ENCODE peak calls at places on chromosomes 16 and 17, in five cellular contexts. One of them, this sample, is unnamed.

GRCh38 chr17:75764711-75765421 is at the start of gene GALK1:
- DNase-seq in A549: peak
- DNase-seq in HCT116: no peak
- DNase-seq in HepG2: peak
- DNase-seq in K562: peak
- DNase-seq in this sample: peak

GRCh38 chr17:44078412-44078811 is 7.9 kb downstream of the G6PC3 start:
- DNase-seq in A549: no peak
- DNase-seq in HCT116: no peak
- DNase-seq in HepG2: no peak
- DNase-seq in K562: no peak
- DNase-seq in this sample: no peak

GRCh38 chr16:63426275-63426870 is 1390.1 kb upstream of the CDH8 start:
- DNase-seq in A549: no peak
- DNase-seq in HCT116: no peak
- DNase-seq in HepG2: no peak
- DNase-seq in K562: no peak
- DNase-seq in this sample: no peak

GRCh38 chr17:27217631-27218030 is 76.3 kb upstream of the WSB1 start:
- DNase-seq in A549: no peak
- DNase-seq in HCT116: no peak
- DNase-seq in HepG2: no peak
- DNase-seq in K562: no peak
- DNase-seq in this sample: no peak

GRCh38 chr17:27206447-27206846 is 87.5 kb upstream of the WSB1 start:
- DNase-seq in A549: no peak
- DNase-seq in HCT116: peak
- DNase-seq in HepG2: peak
- DNase-seq in K562: peak
- DNase-seq in this sample: no peak

GRCh38 chr17:77959926-77960521 is 1.5 kb downstream of the TNRC6C start:
- DNase-seq in A549: no peak
- DNase-seq in HCT116: no peak
- DNase-seq in HepG2: no peak
- DNase-seq in K562: peak
- DNase-seq in this sample: peak

GRCh38 chr17:33200116-33200515 is 93.0 kb downstream of the ASIC2 start:
- DNase-seq in A549: no peak
- DNase-seq in HCT116: no peak
- DNase-seq in HepG2: no peak
- DNase-seq in K562: no peak
- DNase-seq in this sample: peak

GRCh38 chr17:78330570-78331224 is 29.2 kb downstream of the SOCS3 start:
- DNase-seq in A549: peak
- DNase-seq in HCT116: peak
- DNase-seq in HepG2: no peak
- DNase-seq in K562: no peak
- DNase-seq in this sample: no peak

GRCh38 chr17:55281592-55282378 is 17.0 kb downstream of the HLF start:
- DNase-seq in A549: no peak
- DNase-seq in HCT116: no peak
- DNase-seq in HepG2: no peak
- DNase-seq in K562: no peak
- DNase-seq in this sample: no peak

GRCh38 chr17:75535119-75535537 is 9.6 kb downstream of the LLGL2 start:
- DNase-seq in A549: no peak
- DNase-seq in HCT116: no peak
- DNase-seq in HepG2: no peak
- DNase-seq in K562: no peak
- DNase-seq in this sample: no peak

GRCh38 chr17:76451480-76451879 is 1.5 kb downstream of the UBE2O start:
- DNase-seq in A549: no peak
- DNase-seq in HCT116: no peak
- DNase-seq in HepG2: no peak
- DNase-seq in K562: peak
- DNase-seq in this sample: no peak

GRCh38 chr16:65788434-65789147 is 577.9 kb upstream of the CDH5 start:
- DNase-seq in A549: no peak
- DNase-seq in HCT116: no peak
- DNase-seq in HepG2: no peak
- DNase-seq in K562: no peak
- DNase-seq in this sample: no peak

GRCh38 chr16:81738831-81739496 is 40.1 kb upstream of the PLCG2 start:
- DNase-seq in A549: no peak
- DNase-seq in HCT116: no peak
- DNase-seq in HepG2: no peak
- DNase-seq in K562: peak
- DNase-seq in this sample: no peak

GRCh38 chr17:10697092-10698081 is at the start of the genes ADPRM and SCO1:
- DNase-seq in A549: peak
- DNase-seq in HCT116: peak
- DNase-seq in HepG2: peak
- DNase-seq in K562: peak
- DNase-seq in this sample: peak

GRCh38 chr16:48064971-48065370 is 90.8 kb downstream of the ABCC12 start:
- DNase-seq in A549: no peak
- DNase-seq in HCT116: no peak
- DNase-seq in HepG2: no peak
- DNase-seq in K562: no peak
- DNase-seq in this sample: peak

GRCh38 chr17:859461-860195 is 77.5 kb downstream of the MRM3 start:
- DNase-seq in A549: no peak
- DNase-seq in HCT116: no peak
- DNase-seq in HepG2: no peak
- DNase-seq in K562: no peak
- DNase-seq in this sample: peak

GRCh38 chr16:30924086-30924714 is 828 bp downstream of the FBXL19 start:
- DNase-seq in A549: no peak
- DNase-seq in HCT116: no peak
- DNase-seq in HepG2: no peak
- DNase-seq in K562: peak
- DNase-seq in this sample: no peak

GRCh38 chr17:49249292-49249794 is 18.8 kb upstream of the PHOSPHO1 start:
- DNase-seq in A549: no peak
- DNase-seq in HCT116: no peak
- DNase-seq in HepG2: no peak
- DNase-seq in K562: peak
- DNase-seq in this sample: no peak

GRCh38 chr17:29140051-29140582 is 40.1 kb downstream of the MYO18A start:
- DNase-seq in A549: no peak
- DNase-seq in HCT116: no peak
- DNase-seq in HepG2: no peak
- DNase-seq in K562: peak
- DNase-seq in this sample: peak

GRCh38 chr17:44792276-44792675 is 33.5 kb downstream of the ADAM11 start:
- DNase-seq in A549: no peak
- DNase-seq in HCT116: no peak
- DNase-seq in HepG2: no peak
- DNase-seq in K562: no peak
- DNase-seq in this sample: peak

GRCh38 chr16:67720236-67720635 is 1.1 kb upstream of the GFOD2 start:
- DNase-seq in A549: no peak
- DNase-seq in HCT116: no peak
- DNase-seq in HepG2: no peak
- DNase-seq in K562: no peak
- DNase-seq in this sample: no peak

GRCh38 chr17:32206816-32207215 is 58.8 kb upstream of the RHBDL3 start:
- DNase-seq in A549: no peak
- DNase-seq in HCT116: no peak
- DNase-seq in HepG2: no peak
- DNase-seq in K562: no peak
- DNase-seq in this sample: peak

GRCh38 chr17:8324913-8325312 is 14.7 kb upstream of the ODF4 start:
- DNase-seq in A549: no peak
- DNase-seq in HCT116: no peak
- DNase-seq in HepG2: no peak
- DNase-seq in K562: no peak
- DNase-seq in this sample: no peak

GRCh38 chr17:41771389-41772206 is 14.9 kb downstream of the JUP start:
- DNase-seq in A549: no peak
- DNase-seq in HCT116: no peak
- DNase-seq in HepG2: no peak
- DNase-seq in K562: no peak
- DNase-seq in this sample: no peak

GRCh38 chr17:28219771-28220170 is 99.2 kb upstream of the TMEM97 start:
- DNase-seq in A549: no peak
- DNase-seq in HCT116: no peak
- DNase-seq in HepG2: no peak
- DNase-seq in K562: no peak
- DNase-seq in this sample: no peak

GRCh38 chr16:57645691-57646387 is 17.4 kb downstream of the ADGRG1 start:
- DNase-seq in A549: no peak
- DNase-seq in HCT116: no peak
- DNase-seq in HepG2: no peak
- DNase-seq in K562: no peak
- DNase-seq in this sample: peak

GRCh38 chr16:23535901-23536300 is 21.2 kb downstream of the EARS2 start:
- DNase-seq in A549: no peak
- DNase-seq in HCT116: no peak
- DNase-seq in HepG2: no peak
- DNase-seq in K562: no peak
- DNase-seq in this sample: peak

GRCh38 chr16:89583197-89583894 is 7.8 kb downstream of the CPNE7 start:
- DNase-seq in A549: no peak
- DNase-seq in HCT116: no peak
- DNase-seq in HepG2: no peak
- DNase-seq in K562: no peak
- DNase-seq in this sample: no peak
- TF ChIP-seq CEBPB in A549: no peak
- TF ChIP-seq CEBPB in HCT116: no peak
- TF ChIP-seq CEBPB in HepG2: no peak
- TF ChIP-seq CEBPB in K562: no peak
- TF ChIP-seq CEBPB in this sample: no peak

DNA sequence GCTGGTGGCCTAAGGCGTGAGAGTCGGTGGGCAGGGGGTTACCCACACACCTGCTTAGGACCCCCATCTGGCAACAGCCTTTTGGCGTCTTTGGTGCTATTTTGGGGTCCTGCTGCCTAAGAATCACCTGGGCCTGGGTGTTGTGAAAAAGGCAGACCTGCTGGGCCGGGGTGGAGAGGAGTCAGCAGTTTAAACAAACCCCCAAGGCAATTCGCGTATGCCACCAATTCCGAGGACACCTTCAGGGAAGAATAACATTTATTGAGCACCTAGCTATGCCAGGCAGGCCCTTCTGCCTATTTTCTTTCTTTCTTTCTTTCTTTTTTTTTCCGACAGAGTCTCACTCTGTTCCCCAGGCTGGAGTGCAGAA is 53.9 kb upstream of the TOB1 start:
- DNase-seq in A549: peak
- DNase-seq in HCT116: no peak
- DNase-seq in HepG2: no peak
- DNase-seq in K562: no peak
- DNase-seq in this sample: no peak
- H3K4me2 ChIP-seq in A549: peak
- H3K4me2 ChIP-seq in HCT116: no peak
- H3K4me2 ChIP-seq in HepG2: peak
- H3K4me2 ChIP-seq in K562: no peak
- H3K4me2 ChIP-seq in this sample: no peak

DNA sequence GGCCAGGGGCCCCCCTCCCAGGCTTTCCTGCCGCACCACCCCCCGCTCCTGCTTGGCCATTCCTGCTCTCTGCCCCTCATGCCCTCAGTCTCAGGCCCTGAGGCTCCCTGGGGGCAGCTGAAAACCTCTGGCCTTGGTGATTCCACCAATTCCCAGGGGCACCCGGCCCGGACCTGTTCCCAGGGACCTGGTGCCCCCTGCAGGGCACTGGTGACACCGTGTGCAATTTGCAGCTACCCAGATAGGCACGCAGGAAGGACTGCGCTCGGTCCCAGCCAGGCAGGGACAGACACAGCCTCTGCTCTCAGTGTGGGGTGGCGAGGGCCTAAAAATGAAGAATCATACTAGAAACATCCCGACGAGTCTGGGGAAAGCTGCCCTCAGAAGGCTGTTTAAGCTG is 13.4 kb downstream of the WFDC1 start:
- DNase-seq in A549: peak
- DNase-seq in HCT116: peak
- DNase-seq in HepG2: peak
- DNase-seq in K562: peak
- DNase-seq in this sample: peak
- TF ChIP-seq CEBPB in A549: no peak
- TF ChIP-seq CEBPB in HCT116: no peak
- TF ChIP-seq CEBPB in HepG2: no peak
- TF ChIP-seq CEBPB in K562: no peak
- TF ChIP-seq CEBPB in this sample: no peak

DNA sequence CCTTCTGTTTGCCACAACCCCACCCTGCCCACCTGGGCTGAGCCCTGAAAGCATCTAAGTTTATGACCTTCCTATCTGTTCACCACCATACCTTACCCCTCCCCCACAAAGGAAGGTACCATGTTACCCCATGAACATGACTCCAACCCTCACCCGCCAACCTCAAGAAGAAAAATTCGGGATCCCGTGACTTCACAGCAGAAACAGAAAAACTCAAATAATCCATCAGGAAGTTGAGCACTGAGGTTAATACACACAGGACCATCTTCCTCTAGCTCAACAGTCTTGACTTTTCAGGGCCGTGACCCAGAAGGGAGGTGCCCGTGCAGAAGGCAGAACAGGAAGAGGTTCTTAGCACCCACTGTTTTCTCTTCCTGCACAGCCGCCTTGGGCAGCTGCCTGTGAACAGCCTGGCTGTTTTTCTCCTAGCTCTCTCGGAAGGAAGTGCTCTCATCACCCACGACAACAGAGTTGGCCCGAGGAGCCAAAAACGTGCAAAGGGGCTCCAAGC is 101.3 kb downstream of the XYLT1 start:
- DNase-seq in A549: no peak
- DNase-seq in HCT116: no peak
- DNase-seq in HepG2: no peak
- DNase-seq in K562: no peak
- DNase-seq in this sample: no peak
- H3K4me2 ChIP-seq in A549: no peak
- H3K4me2 ChIP-seq in HCT116: no peak
- H3K4me2 ChIP-seq in HepG2: no peak
- H3K4me2 ChIP-seq in K562: no peak
- H3K4me2 ChIP-seq in this sample: no peak

DNA sequence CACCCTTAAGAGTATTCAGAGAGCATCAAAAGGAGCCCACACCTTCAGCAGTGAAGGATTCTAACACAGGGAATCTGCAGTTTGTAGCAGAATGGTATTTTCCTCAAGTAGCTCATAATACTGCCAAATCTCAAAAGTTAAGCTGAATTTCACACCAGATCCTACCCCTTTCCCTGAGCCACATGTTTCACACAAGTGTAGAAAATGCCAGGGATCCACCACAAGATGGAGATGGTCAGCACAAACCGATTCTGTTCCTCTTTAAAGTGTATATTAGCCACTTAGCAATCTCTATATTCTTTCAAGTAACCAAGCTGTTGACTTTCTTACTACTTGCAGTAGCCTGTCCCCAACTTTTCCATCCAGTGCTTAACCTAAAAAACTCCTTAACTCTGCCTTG is 13.2 kb downstream of the GINS2 start:
- DNase-seq in A549: peak
- DNase-seq in HCT116: no peak
- DNase-seq in HepG2: peak
- DNase-seq in K562: peak
- DNase-seq in this sample: peak
- TF ChIP-seq CEBPB in A549: no peak
- TF ChIP-seq CEBPB in HCT116: no peak
- TF ChIP-seq CEBPB in HepG2: no peak
- TF ChIP-seq CEBPB in K562: no peak
- TF ChIP-seq CEBPB in this sample: no peak

GRCh38 chr17:3909257-3909656 is 7.0 kb downstream of the P2RX1 start:
- DNase-seq in A549: no peak
- DNase-seq in HCT116: no peak
- DNase-seq in HepG2: no peak
- DNase-seq in K562: no peak
- DNase-seq in this sample: no peak
- H3K4me2 ChIP-seq in A549: no peak
- H3K4me2 ChIP-seq in HCT116: no peak
- H3K4me2 ChIP-seq in HepG2: no peak
- H3K4me2 ChIP-seq in K562: no peak
- H3K4me2 ChIP-seq in this sample: no peak